ENCODE peak calls at places on chromosomes 4 and X, in nine cellular contexts. One of them, this sample, is unnamed.

GRCh38 chrX:129654652-129655546 is at the start of gene APLN:
- DNase-seq in fibroblast of mammary gland: peak; percentile 34
- DNase-seq in bronchial epithelial cell: no peak
- DNase-seq in natural killer cell: no peak
- DNase-seq in ascending aorta: no peak
- DNase-seq in CD8-positive, alpha-beta T cell: no peak
- DNase-seq in hepatocyte: peak; percentile 60
- DNase-seq in heart right ventricle: peak; percentile 69
- DNase-seq in AG04450: no peak
- DNase-seq in this sample: no peak

GRCh38 chr4:40718571-40718970 is 31.2 kb upstream of the NSUN7 start:
- DNase-seq in fibroblast of mammary gland: no peak
- DNase-seq in bronchial epithelial cell: no peak
- DNase-seq in natural killer cell: no peak
- DNase-seq in ascending aorta: no peak
- DNase-seq in CD8-positive, alpha-beta T cell: no peak
- DNase-seq in hepatocyte: peak; percentile 16
- DNase-seq in heart right ventricle: no peak
- DNase-seq in AG04450: no peak
- DNase-seq in this sample: no peak

GRCh38 chr4:141247430-141247780 is 26.7 kb downstream of the ZNF330 start:
- DNase-seq in fibroblast of mammary gland: peak; percentile 37
- DNase-seq in bronchial epithelial cell: no peak
- DNase-seq in natural killer cell: no peak
- DNase-seq in ascending aorta: no peak
- DNase-seq in CD8-positive, alpha-beta T cell: no peak
- DNase-seq in hepatocyte: no peak
- DNase-seq in heart right ventricle: no peak
- DNase-seq in AG04450: no peak
- DNase-seq in this sample: no peak

GRCh38 chrX:28670074-28670473 is 82.8 kb downstream of the IL1RAPL1 start:
- DNase-seq in fibroblast of mammary gland: no peak
- DNase-seq in bronchial epithelial cell: no peak
- DNase-seq in natural killer cell: no peak
- DNase-seq in ascending aorta: no peak
- DNase-seq in CD8-positive, alpha-beta T cell: no peak
- DNase-seq in hepatocyte: no peak
- DNase-seq in heart right ventricle: no peak
- DNase-seq in AG04450: no peak
- DNase-seq in this sample: no peak

GRCh38 chr4:107147864-107148263 is 111.8 kb upstream of the DKK2 start:
- DNase-seq in fibroblast of mammary gland: no peak
- DNase-seq in bronchial epithelial cell: no peak
- DNase-seq in natural killer cell: no peak
- DNase-seq in ascending aorta: no peak
- DNase-seq in CD8-positive, alpha-beta T cell: no peak
- DNase-seq in hepatocyte: no peak
- DNase-seq in heart right ventricle: no peak
- DNase-seq in AG04450: no peak
- DNase-seq in this sample: no peak

GRCh38 chrX:154409222-154409871 is at the start of gene DNASE1L1:
- DNase-seq in fibroblast of mammary gland: peak; percentile 87
- DNase-seq in bronchial epithelial cell: peak; percentile 58
- DNase-seq in natural killer cell: peak; percentile 30
- DNase-seq in ascending aorta: peak; percentile 89
- DNase-seq in CD8-positive, alpha-beta T cell: no peak
- DNase-seq in hepatocyte: peak; percentile 90
- DNase-seq in heart right ventricle: peak; percentile 77
- DNase-seq in AG04450: peak; percentile 57
- DNase-seq in this sample: peak; percentile 97

GRCh38 chrX:154541896-154542722 is 4.5 kb downstream of the G6PD start:
- DNase-seq in fibroblast of mammary gland: peak; percentile 93
- DNase-seq in bronchial epithelial cell: peak; percentile 80
- DNase-seq in natural killer cell: peak; percentile 49
- DNase-seq in ascending aorta: peak; percentile 67
- DNase-seq in CD8-positive, alpha-beta T cell: peak; percentile 58
- DNase-seq in hepatocyte: peak; percentile 68
- DNase-seq in heart right ventricle: peak; percentile 62
- DNase-seq in AG04450: peak; percentile 87
- DNase-seq in this sample: peak; percentile 87

GRCh38 chrX:2478546-2479419 is 22.0 kb downstream of the DHRSX start:
- DNase-seq in fibroblast of mammary gland: no peak
- DNase-seq in bronchial epithelial cell: no peak
- DNase-seq in natural killer cell: no peak
- DNase-seq in ascending aorta: no peak
- DNase-seq in CD8-positive, alpha-beta T cell: no peak
- DNase-seq in hepatocyte: no peak
- DNase-seq in heart right ventricle: no peak
- DNase-seq in AG04450: no peak
- DNase-seq in this sample: no peak

GRCh38 chrX:71320126-71320525 is 18.6 kb downstream of the ITGB1BP2 start:
- DNase-seq in fibroblast of mammary gland: no peak
- DNase-seq in bronchial epithelial cell: no peak
- DNase-seq in natural killer cell: no peak
- DNase-seq in ascending aorta: no peak
- DNase-seq in CD8-positive, alpha-beta T cell: no peak
- DNase-seq in hepatocyte: no peak
- DNase-seq in heart right ventricle: no peak
- DNase-seq in AG04450: no peak
- DNase-seq in this sample: no peak

GRCh38 chr4:46839128-46839527 is 69.9 kb downstream of the COX7B2 start:
- DNase-seq in fibroblast of mammary gland: no peak
- DNase-seq in bronchial epithelial cell: no peak
- DNase-seq in natural killer cell: no peak
- DNase-seq in ascending aorta: no peak
- DNase-seq in CD8-positive, alpha-beta T cell: no peak
- DNase-seq in hepatocyte: no peak
- DNase-seq in heart right ventricle: no peak
- DNase-seq in AG04450: no peak
- DNase-seq in this sample: no peak

GRCh38 chrX:154074199-154074598 is 23.3 kb downstream of the MECP2 start:
- DNase-seq in fibroblast of mammary gland: peak; percentile 43
- DNase-seq in bronchial epithelial cell: peak; percentile 58
- DNase-seq in natural killer cell: no peak
- DNase-seq in ascending aorta: no peak
- DNase-seq in CD8-positive, alpha-beta T cell: no peak
- DNase-seq in hepatocyte: no peak
- DNase-seq in heart right ventricle: no peak
- DNase-seq in AG04450: no peak
- DNase-seq in this sample: no peak

GRCh38 chr4:20809796-20810195 is 109.5 kb downstream of the PACRGL start:
- DNase-seq in fibroblast of mammary gland: no peak
- DNase-seq in bronchial epithelial cell: peak; percentile 100
- DNase-seq in natural killer cell: no peak
- DNase-seq in ascending aorta: no peak
- DNase-seq in CD8-positive, alpha-beta T cell: no peak
- DNase-seq in hepatocyte: peak; percentile 79
- DNase-seq in heart right ventricle: no peak
- DNase-seq in AG04450: no peak
- DNase-seq in this sample: no peak

GRCh38 chrX:22159071-22159470 is 113.6 kb upstream of the CBLL2 start:
- DNase-seq in fibroblast of mammary gland: peak; percentile 23
- DNase-seq in bronchial epithelial cell: peak; percentile 21
- DNase-seq in natural killer cell: no peak
- DNase-seq in ascending aorta: no peak
- DNase-seq in CD8-positive, alpha-beta T cell: no peak
- DNase-seq in hepatocyte: no peak
- DNase-seq in heart right ventricle: no peak
- DNase-seq in AG04450: no peak
- DNase-seq in this sample: no peak

DNA sequence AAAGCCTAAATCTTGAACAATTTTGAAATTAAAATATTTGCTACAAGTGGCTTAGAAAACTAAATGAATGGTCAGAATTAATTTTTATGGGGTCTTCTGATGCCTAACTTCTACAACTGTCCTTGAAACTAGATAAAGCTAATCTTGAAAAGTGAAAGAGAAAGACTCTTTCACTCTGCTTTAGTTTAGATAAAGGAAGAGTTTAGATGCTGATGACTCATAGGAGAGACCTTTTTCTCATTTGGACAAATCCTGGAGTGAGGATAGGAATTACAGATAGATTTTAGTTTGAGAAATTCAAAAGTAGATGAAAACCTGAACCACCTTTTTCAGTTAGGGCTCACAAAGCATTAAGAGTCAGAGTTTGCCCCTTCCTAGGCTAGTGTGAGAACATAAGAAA is 342.3 kb upstream of the GRID2 start:
- DNase-seq in fibroblast of mammary gland: peak; percentile 4
- DNase-seq in bronchial epithelial cell: peak; percentile 33
- DNase-seq in natural killer cell: no peak
- DNase-seq in ascending aorta: no peak
- DNase-seq in CD8-positive, alpha-beta T cell: no peak
- DNase-seq in hepatocyte: no peak
- DNase-seq in heart right ventricle: no peak
- DNase-seq in AG04450: no peak
- DNase-seq in this sample: no peak
- TF ChIP-seq CTCF in fibroblast of mammary gland: no peak
- TF ChIP-seq CTCF in bronchial epithelial cell: no peak
- TF ChIP-seq CTCF in natural killer cell: no peak
- TF ChIP-seq CTCF in ascending aorta: no peak
- TF ChIP-seq CTCF in CD8-positive, alpha-beta T cell: no peak
- TF ChIP-seq CTCF in hepatocyte: no peak
- TF ChIP-seq CTCF in heart right ventricle: no peak
- TF ChIP-seq CTCF in AG04450: no peak
- TF ChIP-seq CTCF in this sample: no peak

GRCh38 chr4:142923619-142924018 is 77.5 kb upstream of the INPP4B start:
- DNase-seq in fibroblast of mammary gland: no peak
- DNase-seq in bronchial epithelial cell: no peak
- DNase-seq in natural killer cell: no peak
- DNase-seq in ascending aorta: no peak
- DNase-seq in CD8-positive, alpha-beta T cell: no peak
- DNase-seq in hepatocyte: no peak
- DNase-seq in heart right ventricle: no peak
- DNase-seq in AG04450: no peak
- DNase-seq in this sample: no peak

GRCh38 chr4:142922720-142923119 is 76.6 kb upstream of the INPP4B start:
- DNase-seq in fibroblast of mammary gland: no peak
- DNase-seq in bronchial epithelial cell: no peak
- DNase-seq in natural killer cell: no peak
- DNase-seq in ascending aorta: no peak
- DNase-seq in CD8-positive, alpha-beta T cell: no peak
- DNase-seq in hepatocyte: no peak
- DNase-seq in heart right ventricle: no peak
- DNase-seq in AG04450: no peak
- DNase-seq in this sample: no peak

GRCh38 chr4:142913034-142913433 is 66.9 kb upstream of the INPP4B start:
- DNase-seq in fibroblast of mammary gland: no peak
- DNase-seq in bronchial epithelial cell: no peak
- DNase-seq in natural killer cell: no peak
- DNase-seq in ascending aorta: no peak
- DNase-seq in CD8-positive, alpha-beta T cell: no peak
- DNase-seq in hepatocyte: no peak
- DNase-seq in heart right ventricle: no peak
- DNase-seq in AG04450: no peak
- DNase-seq in this sample: no peak

GRCh38 chr4:142913461-142914030 is 67.4 kb upstream of the INPP4B start:
- DNase-seq in fibroblast of mammary gland: peak; percentile 6
- DNase-seq in bronchial epithelial cell: no peak
- DNase-seq in natural killer cell: no peak
- DNase-seq in ascending aorta: no peak
- DNase-seq in CD8-positive, alpha-beta T cell: no peak
- DNase-seq in hepatocyte: no peak
- DNase-seq in heart right ventricle: no peak
- DNase-seq in AG04450: no peak
- DNase-seq in this sample: no peak

GRCh38 chr4:142917678-142918077 is 71.6 kb upstream of the INPP4B start:
- DNase-seq in fibroblast of mammary gland: no peak
- DNase-seq in bronchial epithelial cell: no peak
- DNase-seq in natural killer cell: no peak
- DNase-seq in ascending aorta: no peak
- DNase-seq in CD8-positive, alpha-beta T cell: no peak
- DNase-seq in hepatocyte: no peak
- DNase-seq in heart right ventricle: no peak
- DNase-seq in AG04450: no peak
- DNase-seq in this sample: no peak
- TF ChIP-seq CTCF in fibroblast of mammary gland: no peak
- TF ChIP-seq CTCF in bronchial epithelial cell: no peak
- TF ChIP-seq CTCF in natural killer cell: no peak
- TF ChIP-seq CTCF in ascending aorta: no peak
- TF ChIP-seq CTCF in CD8-positive, alpha-beta T cell: no peak
- TF ChIP-seq CTCF in hepatocyte: no peak
- TF ChIP-seq CTCF in heart right ventricle: no peak
- TF ChIP-seq CTCF in AG04450: no peak
- TF ChIP-seq CTCF in this sample: no peak

DNA sequence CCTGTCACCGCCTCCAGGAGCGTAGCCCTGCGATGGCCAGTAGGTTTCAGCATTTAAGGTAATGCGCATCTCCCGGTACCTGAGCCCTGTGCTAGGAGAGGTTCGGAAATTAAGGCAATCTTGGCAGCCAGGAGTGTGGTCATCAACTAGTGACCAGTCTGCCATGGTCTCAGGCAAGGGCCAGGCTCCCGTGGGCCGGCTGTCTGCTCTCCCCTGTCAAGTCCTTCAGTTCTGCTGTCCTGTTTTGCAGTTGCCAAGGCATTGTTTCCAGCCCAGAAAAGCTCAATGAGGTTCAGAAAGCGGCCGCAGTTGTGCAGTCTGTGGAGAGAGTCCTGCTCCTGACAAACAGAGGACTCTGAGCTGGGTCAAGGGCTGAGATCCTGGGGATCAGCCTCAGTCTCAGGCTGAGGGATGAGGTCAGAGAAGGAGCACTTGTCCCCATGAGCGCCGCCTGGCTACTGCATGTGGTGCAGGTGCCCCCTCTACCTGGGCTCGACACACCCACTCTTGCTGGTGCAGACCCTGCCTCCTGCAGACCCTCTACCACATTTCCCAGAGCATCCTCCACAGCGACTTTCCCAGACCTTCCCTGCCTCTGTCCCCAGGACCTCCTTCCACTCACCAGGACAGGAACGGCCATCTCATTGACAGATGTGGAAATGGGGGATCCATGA is 53.4 kb upstream of the PSAPL1 start:
- DNase-seq in fibroblast of mammary gland: no peak
- DNase-seq in bronchial epithelial cell: no peak
- DNase-seq in natural killer cell: no peak
- DNase-seq in ascending aorta: no peak
- DNase-seq in CD8-positive, alpha-beta T cell: no peak
- DNase-seq in hepatocyte: no peak
- DNase-seq in heart right ventricle: no peak
- DNase-seq in AG04450: no peak
- DNase-seq in this sample: no peak
- TF ChIP-seq CTCF in fibroblast of mammary gland: no peak
- TF ChIP-seq CTCF in bronchial epithelial cell: no peak
- TF ChIP-seq CTCF in natural killer cell: no peak
- TF ChIP-seq CTCF in ascending aorta: no peak
- TF ChIP-seq CTCF in CD8-positive, alpha-beta T cell: no peak
- TF ChIP-seq CTCF in hepatocyte: no peak
- TF ChIP-seq CTCF in heart right ventricle: no peak
- TF ChIP-seq CTCF in AG04450: no peak
- TF ChIP-seq CTCF in this sample: no peak

DNA sequence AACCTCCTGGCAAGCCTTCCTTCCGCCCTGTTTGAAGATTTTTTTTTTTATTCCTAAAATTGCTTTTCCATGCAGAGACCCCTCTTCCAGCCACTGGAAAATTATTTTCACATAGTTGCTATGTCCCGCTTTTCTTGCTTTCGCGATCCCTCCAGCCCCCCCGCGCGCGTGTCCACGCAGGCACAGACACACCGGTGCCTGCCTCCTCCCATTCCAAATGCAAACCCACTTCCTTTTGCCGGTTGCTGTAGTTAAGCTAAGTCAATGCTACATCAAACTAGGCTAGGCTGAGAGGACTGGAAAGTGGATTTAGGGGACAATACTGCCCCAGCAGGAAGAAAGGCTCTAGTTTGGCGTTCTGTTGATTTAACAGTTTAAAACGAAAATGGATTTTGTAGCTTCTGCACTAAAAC is 111.0 kb downstream of the DHX15 start:
- DNase-seq in fibroblast of mammary gland: peak; percentile 30
- DNase-seq in bronchial epithelial cell: peak; percentile 20
- DNase-seq in natural killer cell: no peak
- DNase-seq in ascending aorta: no peak
- DNase-seq in CD8-positive, alpha-beta T cell: no peak
- DNase-seq in hepatocyte: peak; percentile 57
- DNase-seq in heart right ventricle: peak; percentile 18
- DNase-seq in AG04450: no peak
- DNase-seq in this sample: no peak
- TF ChIP-seq CTCF in fibroblast of mammary gland: no peak
- TF ChIP-seq CTCF in bronchial epithelial cell: no peak
- TF ChIP-seq CTCF in natural killer cell: no peak
- TF ChIP-seq CTCF in ascending aorta: no peak
- TF ChIP-seq CTCF in CD8-positive, alpha-beta T cell: no peak
- TF ChIP-seq CTCF in hepatocyte: no peak
- TF ChIP-seq CTCF in heart right ventricle: no peak
- TF ChIP-seq CTCF in AG04450: no peak
- TF ChIP-seq CTCF in this sample: no peak

This sample was measured in CD14-positive monocyte.